ENCODE peak calls at places on chromosomes 13 and 19, in four cellular contexts. One of them, this sample, is unnamed.

GRCh38 chr13:29676535-29676934 is 81.0 kb upstream of the SLC7A1 start:
- DNase-seq in stimulated activated CD4-positive, alpha-beta T cell treated with anti-CD3 and anti-CD28 coated beads, TNF-alpha, amount 100 ng/mL, for 4 hours: no peak
- DNase-seq in pancreas: no peak
- DNase-seq in EL: peak
- DNase-seq in this sample: no peak

GRCh38 chr13:31675521-31675953 is 63.8 kb upstream of the RXFP2 start:
- DNase-seq in stimulated activated CD4-positive, alpha-beta T cell treated with anti-CD3 and anti-CD28 coated beads, TNF-alpha, amount 100 ng/mL, for 4 hours: no peak
- DNase-seq in pancreas: no peak
- DNase-seq in EL: peak
- DNase-seq in this sample: no peak

GRCh38 chr13:102830646-102831045 is 15.2 kb upstream of the ERCC5 start:
- DNase-seq in pancreas: peak
- DNase-seq in EL: no peak
- DNase-seq in stimulated activated CD4-positive, alpha-beta T cell treated with anti-CD3 and anti-CD28 coated beads, TNF-alpha, amount 100 ng/mL, for 4 hours: no peak
- DNase-seq in this sample: no peak

GRCh38 chr13:98368019-98368418 is 190.9 kb upstream of the RNF113B start:
- DNase-seq in pancreas: no peak
- DNase-seq in EL: no peak
- DNase-seq in stimulated activated CD4-positive, alpha-beta T cell treated with anti-CD3 and anti-CD28 coated beads, TNF-alpha, amount 100 ng/mL, for 4 hours: no peak
- DNase-seq in this sample: no peak

GRCh38 chr19:36041831-36042230 is 9.2 kb upstream of the CLIP3 start:
- DNase-seq in pancreas: no peak
- DNase-seq in EL: peak
- DNase-seq in stimulated activated CD4-positive, alpha-beta T cell treated with anti-CD3 and anti-CD28 coated beads, TNF-alpha, amount 100 ng/mL, for 4 hours: no peak
- DNase-seq in this sample: no peak

GRCh38 chr13:110187501-110188161 is 119.3 kb downstream of the COL4A1 start:
- DNase-seq in stimulated activated CD4-positive, alpha-beta T cell treated with anti-CD3 and anti-CD28 coated beads, TNF-alpha, amount 100 ng/mL, for 4 hours: no peak
- DNase-seq in pancreas: peak
- DNase-seq in EL: peak
- DNase-seq in this sample: peak

GRCh38 chr19:10977773-10978155 is 16.9 kb downstream of the SMARCA4 start:
- DNase-seq in pancreas: no peak
- DNase-seq in stimulated activated CD4-positive, alpha-beta T cell treated with anti-CD3 and anti-CD28 coated beads, TNF-alpha, amount 100 ng/mL, for 4 hours: no peak
- DNase-seq in EL: no peak
- DNase-seq in this sample: no peak

GRCh38 chr19:10339380-10339960 is at the start of gene ICAM3:
- DNase-seq in pancreas: no peak
- DNase-seq in EL: no peak
- DNase-seq in stimulated activated CD4-positive, alpha-beta T cell treated with anti-CD3 and anti-CD28 coated beads, TNF-alpha, amount 100 ng/mL, for 4 hours: peak
- DNase-seq in this sample: no peak

GRCh38 chr13:67343777-67344176 is 113.6 kb upstream of the PCDH9 start:
- DNase-seq in pancreas: no peak
- DNase-seq in stimulated activated CD4-positive, alpha-beta T cell treated with anti-CD3 and anti-CD28 coated beads, TNF-alpha, amount 100 ng/mL, for 4 hours: no peak
- DNase-seq in EL: no peak
- DNase-seq in this sample: no peak

GRCh38 chr13:110044521-110045200 is 258.3 kb upstream of the IRS2 start:
- DNase-seq in EL: no peak
- DNase-seq in pancreas: no peak
- DNase-seq in stimulated activated CD4-positive, alpha-beta T cell treated with anti-CD3 and anti-CD28 coated beads, TNF-alpha, amount 100 ng/mL, for 4 hours: no peak
- DNase-seq in this sample: no peak